ENCODE peak calls at places on chromosomes 1 and 21, in seven cellular contexts. H is endodermal cell, I is mesenchymal stem cell, M is esophagus squamous epithelium, J is HepG2, C is PC-3, X is pancreas. T is an unnamed sample.

GRCh38 chr21:26795866-26796329 is 49.3 kb downstream of the ADAMTS1 start:
- DNase-seq in H (no peak), I (peak; percentile 97), M (no peak), J (no peak), C (peak; percentile 84), X (no peak), T (peak; percentile 96)

GRCh38 chr1:245999697-246000637 is 507.1 kb downstream of the SMYD3 start:
- DNase-seq in H (no peak), I (no peak), M (no peak), J (no peak), C (no peak), X (no peak), T (no peak)

GRCh38 chr1:104856518-104856917 is 1106.8 kb downstream of the AMY1C start:
- DNase-seq in H (no peak), I (no peak), M (no peak), J (no peak), C (no peak), X (no peak), T (no peak)

GRCh38 chr1:40399984-40400704 is 26.6 kb downstream of the SMAP2 start:
- DNase-seq in H (no peak), I (no peak), M (no peak), J (no peak), C (no peak), X (no peak), T (no peak)

GRCh38 chr1:247332215-247332900 is 691 bp upstream of the ZNF496 start:
- DNase-seq in H (peak; percentile 67), I (peak; percentile 49), M (peak; percentile 24), J (no peak), C (peak; percentile 72), X (peak; percentile 62), T (no peak)

GRCh38 chr1:93552751-93553455 is 105.0 kb downstream of the FNBP1L start:
- DNase-seq in H (no peak), I (peak; percentile 77), M (no peak), J (peak; percentile 71), C (no peak), X (no peak), T (no peak)

GRCh38 chr1:145871994-145872411 is 13.1 kb upstream of the PIAS3 start:
- DNase-seq in H (peak; percentile 83), I (peak; percentile 43), M (no peak), J (no peak), C (no peak), X (no peak), T (no peak)

GRCh38 chr1:242030071-242030470 is 31.2 kb upstream of the MAP1LC3C start:
- DNase-seq in H (no peak), I (no peak), M (no peak), J (no peak), C (peak; percentile 53), X (no peak), T (no peak)

GRCh38 chr1:72827285-72827684 is 544.9 kb upstream of the NEGR1 start:
- DNase-seq in H (no peak), I (peak; percentile 43), M (no peak), J (no peak), C (peak; percentile 79), X (no peak), T (no peak)

GRCh38 chr21:36630485-36631206 is 68.3 kb upstream of the SIM2 start:
- DNase-seq in H (peak; percentile 94), I (peak; percentile 37), M (no peak), J (peak; percentile 48), C (peak; percentile 80), X (peak; percentile 67), T (no peak)

GRCh38 chr1:208238710-208239517 is 5.3 kb downstream of the PLXNA2 start:
- DNase-seq in H (peak; percentile 84), I (peak; percentile 76), M (no peak), J (no peak), C (peak; percentile 71), X (peak; percentile 40), T (no peak)

GRCh38 chr1:33641099-33641830 is 168.8 kb downstream of the ZSCAN20 start:
- DNase-seq in H (peak; percentile 76), I (no peak), M (no peak), J (peak; percentile 13), C (peak; percentile 49), X (no peak), T (no peak)

GRCh38 chr1:16926491-16927195 is 4.9 kb downstream of the CROCC start:
- DNase-seq in H (peak; percentile 73), I (no peak), M (no peak), J (no peak), C (no peak), X (peak; percentile 10), T (no peak)

GRCh38 chr1:68675336-68675735 is 178.5 kb upstream of the DEPDC1 start:
- DNase-seq in H (no peak), I (no peak), M (no peak), J (no peak), C (peak; percentile 26), X (no peak), T (no peak)

GRCh38 chr1:9256332-9256731 is 21.8 kb downstream of the H6PD start:
- DNase-seq in H (no peak), I (no peak), M (no peak), J (no peak), C (no peak), X (no peak), T (no peak)

GRCh38 chr1:202343652-202344349 is 2.1 kb upstream of the UBE2T start:
- DNase-seq in H (no peak), I (peak; percentile 63), M (no peak), J (peak; percentile 56), C (peak; percentile 65), X (no peak), T (no peak)

GRCh38 chr1:203158423-203158822 is 17.2 kb downstream of the MYBPH start:
- DNase-seq in H (no peak), I (no peak), M (no peak), J (no peak), C (no peak), X (no peak), T (no peak)

GRCh38 chr1:43383449-43383848 is 6.2 kb downstream of the MED8 start:
- DNase-seq in H (no peak), I (no peak), M (no peak), J (no peak), C (peak; percentile 60), X (no peak), T (no peak)

GRCh38 chr1:29607236-29607635 is 370.9 kb downstream of the PTPRU start:
- DNase-seq in H (no peak), I (no peak), M (no peak), J (no peak), C (peak; percentile 6), X (no peak), T (no peak)

GRCh38 chr21:34336245-34336644 is 27.6 kb upstream of the KCNE2 start:
- DNase-seq in H (no peak), I (no peak), M (no peak), J (no peak), C (no peak), X (no peak), T (no peak)

GRCh38 chr1:153347856-153348255 is 785 bp downstream of the PGLYRP4 start:
- DNase-seq in H (no peak), I (no peak), M (no peak), J (no peak), C (no peak), X (no peak), T (no peak)

GRCh38 chr1:183103141-183103540 is 79.9 kb downstream of the LAMC1 start:
- DNase-seq in H (no peak), I (no peak), M (no peak), J (no peak), C (no peak), X (no peak), T (no peak)

GRCh38 chr21:15486460-15487241 is 243.1 kb upstream of the USP25 start:
- DNase-seq in H (no peak), I (no peak), M (no peak), J (peak; percentile 6), C (no peak), X (no peak), T (no peak)

GRCh38 chr21:44498280-44498964 is 41.6 kb downstream of the KRTAP10-1 start:
- DNase-seq in H (no peak), I (no peak), M (no peak), J (peak; percentile 65), C (no peak), X (no peak), T (no peak)

GRCh38 chr1:165481820-165482532 is 37.0 kb upstream of the RXRG start:
- DNase-seq in H (no peak), I (peak; percentile 89), M (no peak), J (no peak), C (peak; percentile 98), X (no peak), T (peak; percentile 51)

GRCh38 chr1:231238298-231238697 is 2.7 kb upstream of the GNPAT start:
- DNase-seq in H (no peak), I (no peak), M (no peak), J (peak; percentile 56), C (no peak), X (no peak), T (no peak)
- H3K27me3 ChIP-seq in H (no peaks in the 10 kb centered on the region), I (no peaks in the 10 kb centered on the region), M (no peaks in the 10 kb centered on the region), J (no peaks in the 10 kb centered on the region), C (no peaks in the 10 kb centered on the region), X (no peaks in the 10 kb centered on the region), T (no peaks in the 10 kb centered on the region)

GRCh38 chr1:163191301-163191700 is 11.4 kb downstream of the RGS5 start:
- DNase-seq in H (no peak), I (no peak), M (no peak), J (no peak), C (no peak), X (no peak), T (no peak)

GRCh38 chr1:163186910-163187309 is 15.8 kb downstream of the RGS5 start:
- DNase-seq in H (no peak), I (no peak), M (no peak), J (no peak), C (no peak), X (no peak), T (no peak)

GRCh38 chr1:163187849-163188248 is 14.9 kb downstream of the RGS5 start:
- DNase-seq in H (no peak), I (no peak), M (no peak), J (no peak), C (no peak), X (no peak), T (no peak)

GRCh38 chr1:163188947-163189346 is 13.8 kb downstream of the RGS5 start:
- DNase-seq in H (no peak), I (no peak), M (no peak), J (no peak), C (no peak), X (no peak), T (no peak)
- H3K27ac ChIP-seq in H (no peak overlapping the region), I (no peak overlapping the region), M (no peak overlapping the region), J (no peak overlapping the region), C (no peak overlapping the region), X (no peak overlapping the region), T (no peak overlapping the region)

GRCh38 chr1:152218762-152219436 is 5.1 kb downstream of the HRNR start:
- DNase-seq in H (no peak), I (no peak), M (no peak), J (no peak), C (no peak), X (no peak), T (no peak)
- H3K9me3 ChIP-seq in H (peaks cover 31% of the 10 kb centered on the region), I (no peaks in the 10 kb centered on the region), M (peaks cover 9% of the 10 kb centered on the region), J (peaks cover 27% of the 10 kb centered on the region), C (no peaks in the 10 kb centered on the region), X (no peaks in the 10 kb centered on the region), T (peaks cover 39% of the 10 kb centered on the region)

GRCh38 chr1:197481101-197481500 is 213.0 kb downstream of the CRB1 start:
- DNase-seq in H (no peak), I (peak; percentile 25), M (no peak), J (no peak), C (no peak), X (no peak), T (no peak)

GRCh38 chr1:197486948-197487347 is 218.9 kb downstream of the CRB1 start:
- DNase-seq in H (no peak), I (peak; percentile 34), M (no peak), J (no peak), C (no peak), X (no peak), T (no peak)

GRCh38 chr1:197485790-197486189 is 217.7 kb downstream of the CRB1 start:
- DNase-seq in H (no peak), I (no peak), M (no peak), J (no peak), C (peak; percentile 46), X (no peak), T (no peak)
- H3K27me3 ChIP-seq in H (no peaks in the 10 kb centered on the region), I (no peaks in the 10 kb centered on the region), M (no peaks in the 10 kb centered on the region), J (no peaks in the 10 kb centered on the region), C (no peaks in the 10 kb centered on the region), X (no peaks in the 10 kb centered on the region), T (no peaks in the 10 kb centered on the region)

T was measured in AG04450.